ENCODE peak calls at places on chromosome 3, in seven cellular contexts. Z is WERI-Rb-1, N is ascending aorta, T is Panc1, D is heart right ventricle, K is Peyer's patch, O is A673. W is an unnamed sample. For H3K9me3, the result is how much of the 10 kb centered on the place peaks cover.

GRCh38 chr3:177770821-177771220 is 573.5 kb upstream of the TBL1XR1 start:
- DNase-seq in Z (no peak), N (no peak), T (no peak), D (no peak), K (no peak), O (no peak), W (no peak)

GRCh38 chr3:127044996-127045395 is 62.1 kb downstream of the PLXNA1 start:
- DNase-seq in Z (peak), N (no peak), T (no peak), D (no peak), K (no peak), O (peak), W (no peak)

GRCh38 chr3:46215810-46216414 is 7.8 kb upstream of the CCR1 start:
- DNase-seq in Z (no peak), N (no peak), T (no peak), D (no peak), K (no peak), O (no peak), W (no peak)

GRCh38 chr3:122392868-122393844 is 9.2 kb downstream of the FAM162A start:
- DNase-seq in Z (no peak), N (no peak), T (no peak), D (no peak), K (no peak), O (peak), W (no peak)

GRCh38 chr3:183560607-183561006 is 5.1 kb upstream of the KLHL6 start:
- DNase-seq in Z (peak), N (no peak), T (no peak), D (no peak), K (peak), O (no peak), W (peak)

GRCh38 chr3:61964566-61964965 is 403.2 kb downstream of the PTPRG start:
- DNase-seq in Z (no peak), N (no peak), T (no peak), D (no peak), K (no peak), O (no peak), W (no peak)

GRCh38 chr3:46565607-46566039 is 479 bp downstream of the LRRC2 start:
- DNase-seq in Z (peak), N (no peak), T (no peak), D (peak), K (no peak), O (no peak), W (peak)

GRCh38 chr3:123027292-123028232 is at the start of gene SEMA5B:
- DNase-seq in Z (peak), N (peak), T (no peak), D (peak), K (peak), O (peak), W (peak)

GRCh38 chr3:36972163-36972562 is 20.8 kb downstream of the EPM2AIP1 start:
- DNase-seq in Z (no peak), N (no peak), T (no peak), D (no peak), K (no peak), O (no peak), W (no peak)

GRCh38 chr3:133426721-133427120 is 26.9 kb downstream of the BFSP2 start:
- DNase-seq in Z (no peak), N (no peak), T (no peak), D (no peak), K (no peak), O (peak), W (no peak)

GRCh38 chr3:69200384-69201068 is 78.1 kb upstream of the LMOD3 start:
- DNase-seq in Z (no peak), N (no peak), T (no peak), D (no peak), K (peak), O (no peak), W (peak)

GRCh38 chr3:49454898-49455681 is 15.0 kb upstream of the DAG1 start:
- DNase-seq in Z (no peak), N (no peak), T (no peak), D (peak), K (no peak), O (peak), W (no peak)

GRCh38 chr3:180594631-180595348 is 7.2 kb upstream of the TTC14 start:
- DNase-seq in Z (no peak), N (no peak), T (peak), D (no peak), K (no peak), O (peak), W (no peak)

GRCh38 chr3:43738305-43738704 is 47.6 kb downstream of the ABHD5 start:
- DNase-seq in Z (no peak), N (no peak), T (no peak), D (no peak), K (no peak), O (no peak), W (no peak)

GRCh38 chr3:14521611-14522010 is 18.5 kb downstream of the GRIP2 start:
- DNase-seq in Z (peak), N (peak), T (no peak), D (no peak), K (no peak), O (no peak), W (no peak)

GRCh38 chr3:50154476-50154839 is 666 bp upstream of the SEMA3F start:
- DNase-seq in Z (peak), N (peak), T (no peak), D (no peak), K (no peak), O (no peak), W (no peak)

GRCh38 chr3:46130631-46131310 is 77.3 kb downstream of the CCR1 start:
- DNase-seq in Z (no peak), N (no peak), T (no peak), D (no peak), K (no peak), O (no peak), W (no peak)

DNA sequence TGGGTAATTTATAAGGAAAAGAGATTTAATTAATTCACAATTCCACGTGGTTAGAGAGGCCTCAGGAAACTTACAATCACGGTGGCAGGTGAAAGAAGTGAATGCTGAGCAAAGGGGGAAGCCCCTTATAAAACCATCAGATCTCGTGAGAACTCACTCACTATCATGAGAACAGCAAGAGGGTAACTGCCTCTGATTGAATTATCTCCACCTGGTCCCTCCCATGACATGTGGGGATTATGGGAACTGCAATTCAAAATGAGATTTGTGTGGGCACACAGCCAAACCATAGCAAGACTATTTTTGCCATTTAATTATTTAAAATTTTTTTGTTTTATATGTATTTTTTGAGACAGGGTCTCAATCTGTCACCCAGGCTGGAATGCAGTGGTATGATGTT is 27.0 kb upstream of the KCTD6 start:
- DNase-seq in Z (no peak), N (no peak), T (no peak), D (no peak), K (no peak), O (no peak), W (no peak)
- TF ChIP-seq CTCF in Z (no peak), N (no peak), T (no peak), D (no peak), K (no peak), O (no peak), W (no peak)

GRCh38 chr3:149830902-149831301 is 17.9 kb downstream of the RNF13 start:
- DNase-seq in Z (no peak), N (no peak), T (no peak), D (no peak), K (no peak), O (no peak), W (no peak)
- H3K9me3 ChIP-seq in Z (under half), N (under half), T (half or more), D (under half), K (under half), O (under half), W (under half)

GRCh38 chr3:194879991-194880939 is 194.6 kb downstream of the FAM43A start:
- DNase-seq in Z (peak), N (peak), T (no peak), D (peak), K (no peak), O (peak), W (no peak)

GRCh38 chr3:194880940-194881925 is 195.6 kb downstream of the FAM43A start:
- DNase-seq in Z (no peak), N (no peak), T (no peak), D (no peak), K (no peak), O (no peak), W (no peak)

GRCh38 chr3:194876403-194877165 is 190.9 kb downstream of the FAM43A start:
- DNase-seq in Z (no peak), N (peak), T (no peak), D (no peak), K (peak), O (no peak), W (no peak)

GRCh38 chr3:194877311-194878119 is 191.8 kb downstream of the FAM43A start:
- DNase-seq in Z (no peak), N (peak), T (no peak), D (no peak), K (peak), O (peak), W (no peak)

GRCh38 chr3:194879126-194879887 is 193.6 kb downstream of the FAM43A start:
- DNase-seq in Z (no peak), N (peak), T (no peak), D (peak), K (no peak), O (no peak), W (no peak)
- H3K27ac ChIP-seq in Z (no peak), N (peak), T (no peak), D (peak), K (no peak), O (peak), W (no peak)

GRCh38 chr3:13415236-13416001 is 4.7 kb downstream of the NUP210 start:
- DNase-seq in Z (no peak), N (no peak), T (no peak), D (no peak), K (peak), O (no peak), W (no peak)

GRCh38 chr3:13420817-13421755 is 964 bp upstream of the NUP210 start:
- DNase-seq in Z (no peak), N (no peak), T (no peak), D (no peak), K (peak), O (no peak), W (peak)

GRCh38 chr3:13416002-13416793 is 3.9 kb downstream of the NUP210 start:
- DNase-seq in Z (no peak), N (no peak), T (no peak), D (no peak), K (peak), O (no peak), W (no peak)

GRCh38 chr3:13420051-13420816 is at the start of gene NUP210:
- DNase-seq in Z (peak), N (no peak), T (no peak), D (peak), K (peak), O (no peak), W (peak)

DNA sequence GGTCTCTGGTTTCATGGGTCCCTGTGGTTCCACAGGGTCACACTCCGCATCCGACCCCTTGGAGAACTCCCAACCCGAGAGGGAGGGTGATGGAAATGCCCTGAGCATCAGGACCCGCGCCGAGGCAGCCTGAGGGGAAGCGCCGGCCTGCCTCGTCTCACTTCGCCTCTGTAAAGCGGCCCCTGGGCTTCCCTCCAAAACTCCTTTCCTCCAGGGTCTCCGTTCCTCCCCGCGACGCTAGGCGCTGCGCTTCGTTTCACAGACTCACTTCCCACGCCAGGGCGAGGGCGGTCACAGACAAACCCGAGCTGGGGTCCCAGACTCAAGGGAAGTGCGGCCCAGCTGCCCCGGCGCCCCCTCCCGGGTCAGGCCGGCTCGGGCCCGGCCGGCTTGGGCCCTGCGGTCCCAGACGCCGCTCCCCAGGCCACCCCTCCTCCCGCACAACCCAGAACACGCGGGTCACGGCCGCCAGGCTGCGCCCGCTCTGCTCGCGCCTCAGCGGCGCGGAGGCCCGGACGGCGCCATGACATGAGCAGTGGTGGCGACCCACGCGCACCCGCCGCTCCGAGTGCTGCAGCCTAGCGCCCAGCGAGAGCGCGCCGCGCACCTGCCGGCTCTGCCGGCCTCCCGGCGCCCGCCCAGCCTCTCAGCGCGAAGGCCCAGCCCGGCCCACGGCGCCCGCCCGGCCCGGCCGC is 619 bp downstream of the NUP210 start:
- DNase-seq in Z (peak), N (no peak), T (no peak), D (peak), K (peak), O (no peak), W (no peak)
- TF ChIP-seq CTCF in Z (no peak), N (no peak), T (no peak), D (no peak), K (no peak), O (no peak), W (no peak)

GRCh38 chr3:176399193-176399592 is 798.1 kb downstream of the TBL1XR1 start:
- DNase-seq in Z (no peak), N (no peak), T (no peak), D (no peak), K (no peak), O (peak), W (no peak)
- H3K9me3 ChIP-seq in Z (under half), N (under half), T (under half), D (under half), K (under half), O (under half), W (under half)

DNA sequence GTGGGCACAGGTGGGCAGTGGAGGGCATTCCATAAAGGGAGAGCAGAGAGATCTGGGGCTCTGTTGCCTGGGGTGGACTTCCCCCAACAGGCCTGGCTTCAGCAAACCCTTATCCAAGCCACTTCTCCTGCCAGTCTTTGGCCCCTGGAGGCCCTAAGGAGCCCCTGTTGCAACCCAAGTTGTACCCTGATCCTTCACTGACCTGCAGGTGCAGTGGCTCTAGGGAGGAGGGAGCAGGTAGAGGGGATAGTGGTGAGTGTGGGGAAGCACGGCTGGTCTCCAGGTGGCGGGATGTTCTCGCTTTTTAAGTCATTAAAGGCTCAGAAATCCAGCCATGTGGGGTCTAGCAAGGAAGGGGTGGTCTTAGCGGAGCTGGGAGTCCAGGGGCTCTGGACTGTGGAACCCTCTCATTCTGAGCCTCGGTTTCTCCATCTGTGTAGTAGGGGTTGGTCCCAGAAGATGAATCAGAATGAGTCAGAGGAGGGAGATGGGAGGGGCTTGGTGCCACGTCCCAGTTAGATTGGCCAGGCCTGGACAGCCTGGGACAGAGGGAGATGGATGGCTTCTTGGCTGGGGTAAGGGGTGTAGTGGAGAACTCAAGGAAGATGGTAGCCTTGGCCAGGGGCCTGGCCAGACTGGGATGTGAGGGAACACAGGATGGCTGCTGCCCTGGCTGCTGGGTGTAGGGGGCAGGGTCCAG is 2.6 kb downstream of the ZBTB47 start:
- DNase-seq in Z (no peak), N (peak), T (no peak), D (no peak), K (no peak), O (no peak), W (no peak)
- H3K27ac ChIP-seq in Z (no peak), N (peak), T (no peak), D (peak), K (no peak), O (no peak), W (peak)

W was measured in colonic mucosa.